ENCODE peak calls at places on chromosomes 12 and 14, in six cellular contexts. I is upper lobe of right lung, N is heart right ventricle, B is cardiac muscle cell, H is IMR-90, A is Peyer's patch. E is an unnamed sample.

GRCh38 chr12:2242206-2242605 is 189.4 kb downstream of the CACNA1C start:
- DNase-seq in B (no peak), A (no peak), I (no peak), H (no peak), N (no peak), E (no peak)

GRCh38 chr12:68505915-68506314 is 104.8 kb upstream of the RAP1B start:
- DNase-seq in A (no peak), H (no peak), B (peak; percentile 18), N (no peak), I (no peak), E (no peak)

GRCh38 chr12:104656921-104657320 is 200.2 kb downstream of the CHST11 start:
- DNase-seq in H (peak; percentile 54), B (peak; percentile 88), N (no peak), I (no peak), A (no peak), E (no peak)

GRCh38 chr12:95074766-95075165 is 1.3 kb upstream of the NR2C1 start:
- DNase-seq in N (no peak), A (no peak), B (peak; percentile 80), H (no peak), I (no peak), E (no peak)

GRCh38 chr14:96649327-96649601 is 147.1 kb downstream of the PAPOLA start:
- DNase-seq in H (no peak), B (no peak), I (no peak), A (no peak), N (no peak), E (no peak)

GRCh38 chr12:90170740-90171139 is 462.1 kb upstream of the ATP2B1 start:
- DNase-seq in N (no peak), A (no peak), B (no peak), I (no peak), H (no peak), E (no peak)

GRCh38 chr14:100616854-100617714 is 29.9 kb upstream of the BEGAIN start:
- DNase-seq in A (peak; percentile 43), H (no peak), I (peak; percentile 39), B (peak; percentile 32), N (no peak), E (no peak)

GRCh38 chr12:58393152-58393551 is 451.8 kb downstream of the ATP23 start:
- DNase-seq in I (no peak), H (peak; percentile 52), N (no peak), A (no peak), B (no peak), E (no peak)

GRCh38 chr12:26919216-26919555 is 18.6 kb downstream of the INTS13 start:
- DNase-seq in B (no peak), I (no peak), H (no peak), A (no peak), N (no peak), E (no peak)

GRCh38 chr14:87745507-87746118 is 247.4 kb downstream of the GALC start:
- DNase-seq in B (peak; percentile 40), H (peak; percentile 7), A (no peak), N (no peak), I (no peak), E (peak; percentile 50)

GRCh38 chr14:102363182-102363952 is 626 bp downstream of the TECPR2 start:
- DNase-seq in H (peak; percentile 50), A (peak; percentile 62), I (no peak), N (no peak), B (peak; percentile 34), E (peak; percentile 35)

GRCh38 chr12:121217761-121218160 is 7.8 kb downstream of the P2RX4 start:
- DNase-seq in N (no peak), H (no peak), B (no peak), I (no peak), A (peak; percentile 69), E (no peak)

GRCh38 chr12:66066071-66066928 is 64.2 kb downstream of the LLPH start:
- DNase-seq in N (no peak), H (peak; percentile 76), A (no peak), I (no peak), B (peak; percentile 72), E (no peak)

GRCh38 chr14:75578099-75578785 is at the start of gene FLVCR2:
- DNase-seq in N (peak; percentile 85), B (peak; percentile 89), I (peak; percentile 94), A (peak; percentile 91), H (peak; percentile 49), E (peak; percentile 64)

GRCh38 chr12:58787021-58787760 is 133.1 kb downstream of the LRIG3 start:
- DNase-seq in A (no peak), I (no peak), B (no peak), H (no peak), N (no peak), E (no peak)

GRCh38 chr12:74906224-74906623 is 303.4 kb downstream of the KCNC2 start:
- DNase-seq in N (no peak), B (no peak), H (no peak), I (no peak), A (no peak), E (no peak)

GRCh38 chr14:72892103-72892878 is 1.6 kb downstream of the DPF3 start:
- DNase-seq in B (no peak), H (peak; percentile 43), I (no peak), N (peak; percentile 17), A (peak; percentile 53), E (no peak)
- H3K27ac ChIP-seq in B (peak overlapping the region; percentile 99), H (peak overlapping the region; percentile 13), I (no peak overlapping the region), N (peak overlapping the region; percentile 76), A (no peak overlapping the region), E (no peak overlapping the region)

GRCh38 chr14:23632461-23633159 is 3.6 kb upstream of the DHRS2 start:
- DNase-seq in N (no peak), H (no peak), I (no peak), A (no peak), B (no peak), E (no peak)

GRCh38 chr14:23631702-23632460 is 4.3 kb upstream of the DHRS2 start:
- DNase-seq in B (peak; percentile 86), A (peak; percentile 81), I (peak; percentile 81), N (peak; percentile 72), H (peak; percentile 75), E (peak; percentile 94)

GRCh38 chr14:23629831-23630396 is 6.2 kb upstream of the DHRS2 start:
- DNase-seq in I (no peak), A (no peak), H (peak; percentile 32), N (no peak), B (no peak), E (no peak)

GRCh38 chr14:23630687-23631086 is 5.5 kb upstream of the DHRS2 start:
- DNase-seq in I (no peak), B (no peak), A (no peak), H (no peak), N (no peak), E (no peak)

GRCh38 chr14:23631234-23631633 is 4.9 kb upstream of the DHRS2 start:
- DNase-seq in N (no peak), H (no peak), I (no peak), B (no peak), A (no peak), E (no peak)
- H3K4me3 ChIP-seq in N (no peak overlapping the region), H (no peak overlapping the region), I (no peak overlapping the region), B (no peak overlapping the region), A (no peak overlapping the region), E (no peak overlapping the region)

GRCh38 chr14:54488318-54488645 is 498 bp downstream of the GMFB start:
- DNase-seq in H (no peak), A (no peak), I (no peak), B (no peak), N (no peak), E (no peak)
- TF ChIP-seq CTCF in H (no peak), A (no peak), I (no peak), B (peak; percentile 4), N (no peak), E (peak; percentile 19)

GRCh38 chr12:110689002-110689600 is at the start of gene HVCN1:
- DNase-seq in B (peak; percentile 55), N (peak; percentile 72), A (peak; percentile 82), H (no peak), I (peak; percentile 86), E (no peak)
- H3K27ac ChIP-seq in B (no peak within 1 kb of the TSS), N (peak within 1 kb of the TSS; percentile 88), A (peak within 1 kb of the TSS; percentile 72), H (no peak within 1 kb of the TSS), I (peak within 1 kb of the TSS; percentile 71), E (peak within 1 kb of the TSS; percentile 34)

DNA sequence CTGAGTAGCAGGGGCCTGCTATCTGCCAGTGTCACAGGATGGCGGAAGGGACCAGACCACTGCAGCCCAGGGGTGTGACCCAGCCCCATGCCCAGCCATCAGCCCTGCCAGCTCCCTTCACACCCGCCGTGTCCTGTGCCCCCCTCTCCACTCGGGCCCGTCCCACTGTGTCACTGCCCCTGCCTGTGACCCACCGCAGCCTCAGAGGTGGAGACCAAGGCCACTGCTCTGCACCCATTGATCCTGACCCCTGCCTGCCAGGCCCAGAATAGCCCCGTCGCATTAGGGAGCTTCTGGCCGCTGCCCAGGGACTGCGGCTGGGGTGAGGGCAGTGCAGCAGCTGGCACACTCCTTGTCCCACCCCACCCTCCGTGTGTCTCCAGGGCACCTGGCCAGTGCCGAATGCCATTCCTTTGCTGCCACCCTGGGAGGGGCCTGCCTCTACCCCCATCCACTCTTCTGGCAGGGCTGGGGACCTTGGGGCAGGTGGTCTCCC is 2.1 kb upstream of the CRIP2 start:
- DNase-seq in H (no peak), N (peak; percentile 84), B (no peak), A (no peak), I (no peak), E (no peak)
- H3K4me3 ChIP-seq in H (no peak overlapping the region), N (no peak overlapping the region), B (no peak overlapping the region), A (no peak overlapping the region), I (no peak overlapping the region), E (no peak overlapping the region)

GRCh38 chr12:117827660-117828059 is 141.1 kb downstream of the KSR2 start:
- DNase-seq in N (no peak), H (no peak), B (no peak), I (no peak), A (no peak), E (no peak)
- TF ChIP-seq CTCF in N (no peak), H (no peak), B (no peak), I (no peak), A (no peak), E (no peak)

GRCh38 chr12:124993568-124994434 is at the start of gene BRI3BP:
- DNase-seq in A (peak; percentile 88), I (peak; percentile 84), H (peak; percentile 37), N (peak; percentile 74), B (peak; percentile 46), E (peak; percentile 72)

GRCh38 chr12:124998705-124999104 is 5.3 kb downstream of the BRI3BP start:
- DNase-seq in H (no peak), N (no peak), A (no peak), B (no peak), I (no peak), E (no peak)

GRCh38 chr12:124992874-124993567 is 424 bp upstream of the BRI3BP start:
- DNase-seq in A (peak; percentile 93), B (peak; percentile 17), I (no peak), N (no peak), H (peak; percentile 24), E (peak; percentile 95)

GRCh38 chr12:124995200-124995961 is 1.9 kb downstream of the BRI3BP start:
- DNase-seq in B (no peak), I (no peak), H (no peak), A (peak; percentile 54), N (no peak), E (no peak)

DNA sequence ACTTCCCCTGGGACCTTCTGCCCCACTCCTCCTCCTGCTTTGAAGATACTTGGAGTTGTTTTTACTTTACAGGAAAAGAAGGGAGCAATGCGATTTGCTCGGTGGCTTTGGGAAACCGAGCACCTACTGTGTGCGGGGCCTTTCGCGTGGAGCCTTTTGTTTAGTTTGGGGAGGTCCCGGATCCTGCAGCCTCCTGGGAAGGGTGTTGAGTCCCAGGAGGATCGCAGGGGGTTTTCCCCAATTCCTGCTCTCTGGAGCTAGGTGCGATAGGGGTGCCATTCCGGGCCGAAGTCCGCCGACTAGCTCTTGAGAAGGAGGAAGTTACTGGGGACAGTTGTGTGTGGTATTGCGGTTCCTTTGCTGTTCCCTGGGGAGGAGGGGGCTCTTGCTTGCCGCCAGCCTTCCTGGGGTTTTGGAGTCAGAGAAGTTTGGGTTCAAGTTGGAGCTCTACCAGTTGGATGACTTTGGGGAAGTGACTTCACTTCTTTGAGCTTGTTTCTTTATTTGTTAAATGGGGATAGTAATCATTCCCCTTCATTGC is 1.1 kb downstream of the BRI3BP start:
- DNase-seq in A (peak; percentile 84), B (peak; percentile 6), H (no peak), I (no peak), N (no peak), E (no peak)
- H3K27ac ChIP-seq in A (peak overlapping the region; percentile 91), B (no peak overlapping the region), H (no peak overlapping the region), I (no peak overlapping the region), N (peak overlapping the region; percentile 58), E (peak overlapping the region; percentile 80)

E was measured in WERI-Rb-1.